ENCODE peak calls at places on chromosomes 3 and 15, in five cellular contexts. One of them, this sample, is unnamed.

GRCh38 chr3:183503738-183504137 is 51.8 kb downstream of the KLHL6 start:
- DNase-seq in activated CD8-positive, alpha-beta memory T cell treated with anti-CD3 and anti-CD28 coated beads, Interleukin-2, amount 10 ng/mL, durations not matched to agents 7 days and 5 days: peak; percentile 15
- DNase-seq in SHP77 treated with DMSO at 0.1 percent for 48 hours: no peak
- DNase-seq in dermis microvascular lymphatic vessel endothelial cell: peak; percentile 18
- DNase-seq in LoVo: no peak
- DNase-seq in this sample: no peak

GRCh38 chr3:55885721-55886120 is 398.6 kb upstream of the WNT5A start:
- DNase-seq in activated CD8-positive, alpha-beta memory T cell treated with anti-CD3 and anti-CD28 coated beads, Interleukin-2, amount 10 ng/mL, durations not matched to agents 7 days and 5 days: no peak
- DNase-seq in SHP77 treated with DMSO at 0.1 percent for 48 hours: no peak
- DNase-seq in dermis microvascular lymphatic vessel endothelial cell: no peak
- DNase-seq in LoVo: peak; percentile 23
- DNase-seq in this sample: no peak

GRCh38 chr3:66215106-66215505 is 5.7 kb upstream of the SLC25A26 start:
- DNase-seq in activated CD8-positive, alpha-beta memory T cell treated with anti-CD3 and anti-CD28 coated beads, Interleukin-2, amount 10 ng/mL, durations not matched to agents 7 days and 5 days: no peak
- DNase-seq in SHP77 treated with DMSO at 0.1 percent for 48 hours: no peak
- DNase-seq in dermis microvascular lymphatic vessel endothelial cell: no peak
- DNase-seq in LoVo: no peak
- DNase-seq in this sample: no peak

GRCh38 chr15:83063555-83063954 is 3.5 kb downstream of the BTBD1 start:
- DNase-seq in activated CD8-positive, alpha-beta memory T cell treated with anti-CD3 and anti-CD28 coated beads, Interleukin-2, amount 10 ng/mL, durations not matched to agents 7 days and 5 days: no peak
- DNase-seq in SHP77 treated with DMSO at 0.1 percent for 48 hours: no peak
- DNase-seq in dermis microvascular lymphatic vessel endothelial cell: no peak
- DNase-seq in LoVo: no peak
- DNase-seq in this sample: no peak

GRCh38 chr15:55494927-55495326 is 13.1 kb downstream of the DNAAF4 start:
- DNase-seq in activated CD8-positive, alpha-beta memory T cell treated with anti-CD3 and anti-CD28 coated beads, Interleukin-2, amount 10 ng/mL, durations not matched to agents 7 days and 5 days: no peak
- DNase-seq in SHP77 treated with DMSO at 0.1 percent for 48 hours: no peak
- DNase-seq in dermis microvascular lymphatic vessel endothelial cell: peak; percentile 56
- DNase-seq in LoVo: no peak
- DNase-seq in this sample: no peak

GRCh38 chr3:64259646-64260045 is 34.4 kb upstream of the PRICKLE2 start:
- DNase-seq in activated CD8-positive, alpha-beta memory T cell treated with anti-CD3 and anti-CD28 coated beads, Interleukin-2, amount 10 ng/mL, durations not matched to agents 7 days and 5 days: no peak
- DNase-seq in SHP77 treated with DMSO at 0.1 percent for 48 hours: no peak
- DNase-seq in dermis microvascular lymphatic vessel endothelial cell: no peak
- DNase-seq in LoVo: no peak
- DNase-seq in this sample: no peak

GRCh38 chr15:38698215-38698614 is 133.6 kb upstream of the RASGRP1 start:
- DNase-seq in activated CD8-positive, alpha-beta memory T cell treated with anti-CD3 and anti-CD28 coated beads, Interleukin-2, amount 10 ng/mL, durations not matched to agents 7 days and 5 days: peak; percentile 69
- DNase-seq in SHP77 treated with DMSO at 0.1 percent for 48 hours: no peak
- DNase-seq in dermis microvascular lymphatic vessel endothelial cell: no peak
- DNase-seq in LoVo: no peak
- DNase-seq in this sample: no peak

GRCh38 chr3:141660598-141660947 is 77.5 kb upstream of the RNF7 start:
- DNase-seq in activated CD8-positive, alpha-beta memory T cell treated with anti-CD3 and anti-CD28 coated beads, Interleukin-2, amount 10 ng/mL, durations not matched to agents 7 days and 5 days: no peak
- DNase-seq in SHP77 treated with DMSO at 0.1 percent for 48 hours: no peak
- DNase-seq in dermis microvascular lymphatic vessel endothelial cell: no peak
- DNase-seq in LoVo: no peak
- DNase-seq in this sample: no peak

GRCh38 chr3:36911990-36912804 is 32.7 kb downstream of the TRANK1 start:
- DNase-seq in activated CD8-positive, alpha-beta memory T cell treated with anti-CD3 and anti-CD28 coated beads, Interleukin-2, amount 10 ng/mL, durations not matched to agents 7 days and 5 days: peak; percentile 67
- DNase-seq in SHP77 treated with DMSO at 0.1 percent for 48 hours: no peak
- DNase-seq in dermis microvascular lymphatic vessel endothelial cell: peak; percentile 23
- DNase-seq in LoVo: peak; percentile 59
- DNase-seq in this sample: peak; percentile 24

GRCh38 chr15:29835301-29835700 is 13.0 kb upstream of the TJP1 start:
- DNase-seq in activated CD8-positive, alpha-beta memory T cell treated with anti-CD3 and anti-CD28 coated beads, Interleukin-2, amount 10 ng/mL, durations not matched to agents 7 days and 5 days: no peak
- DNase-seq in SHP77 treated with DMSO at 0.1 percent for 48 hours: no peak
- DNase-seq in dermis microvascular lymphatic vessel endothelial cell: peak; percentile 58
- DNase-seq in LoVo: no peak
- DNase-seq in this sample: no peak

GRCh38 chr3:197420115-197420514 is 121.7 kb upstream of the DLG1 start:
- DNase-seq in activated CD8-positive, alpha-beta memory T cell treated with anti-CD3 and anti-CD28 coated beads, Interleukin-2, amount 10 ng/mL, durations not matched to agents 7 days and 5 days: no peak
- DNase-seq in SHP77 treated with DMSO at 0.1 percent for 48 hours: no peak
- DNase-seq in dermis microvascular lymphatic vessel endothelial cell: peak; percentile 62
- DNase-seq in LoVo: no peak
- DNase-seq in this sample: no peak

GRCh38 chr3:146865175-146865755 is 260.1 kb upstream of the PLSCR5 start:
- DNase-seq in activated CD8-positive, alpha-beta memory T cell treated with anti-CD3 and anti-CD28 coated beads, Interleukin-2, amount 10 ng/mL, durations not matched to agents 7 days and 5 days: no peak
- DNase-seq in SHP77 treated with DMSO at 0.1 percent for 48 hours: no peak
- DNase-seq in dermis microvascular lymphatic vessel endothelial cell: no peak
- DNase-seq in LoVo: no peak
- DNase-seq in this sample: no peak

GRCh38 chr3:11954312-11954934 is 49.8 kb upstream of the SYN2 start:
- DNase-seq in activated CD8-positive, alpha-beta memory T cell treated with anti-CD3 and anti-CD28 coated beads, Interleukin-2, amount 10 ng/mL, durations not matched to agents 7 days and 5 days: no peak
- DNase-seq in SHP77 treated with DMSO at 0.1 percent for 48 hours: peak; percentile 50
- DNase-seq in dermis microvascular lymphatic vessel endothelial cell: no peak
- DNase-seq in LoVo: no peak
- DNase-seq in this sample: no peak

GRCh38 chr3:181711325-181712135 is at the start of gene SOX2:
- DNase-seq in activated CD8-positive, alpha-beta memory T cell treated with anti-CD3 and anti-CD28 coated beads, Interleukin-2, amount 10 ng/mL, durations not matched to agents 7 days and 5 days: no peak
- DNase-seq in SHP77 treated with DMSO at 0.1 percent for 48 hours: peak; percentile 91
- DNase-seq in dermis microvascular lymphatic vessel endothelial cell: peak; percentile 73
- DNase-seq in LoVo: peak; percentile 77
- DNase-seq in this sample: peak; percentile 33

GRCh38 chr3:38576131-38577088 is 73.1 kb downstream of the SCN5A start:
- DNase-seq in activated CD8-positive, alpha-beta memory T cell treated with anti-CD3 and anti-CD28 coated beads, Interleukin-2, amount 10 ng/mL, durations not matched to agents 7 days and 5 days: peak; percentile 14
- DNase-seq in SHP77 treated with DMSO at 0.1 percent for 48 hours: no peak
- DNase-seq in dermis microvascular lymphatic vessel endothelial cell: no peak
- DNase-seq in LoVo: no peak
- DNase-seq in this sample: no peak

GRCh38 chr3:149162007-149162406 is 32.6 kb downstream of the HPS3 start:
- DNase-seq in activated CD8-positive, alpha-beta memory T cell treated with anti-CD3 and anti-CD28 coated beads, Interleukin-2, amount 10 ng/mL, durations not matched to agents 7 days and 5 days: no peak
- DNase-seq in SHP77 treated with DMSO at 0.1 percent for 48 hours: no peak
- DNase-seq in dermis microvascular lymphatic vessel endothelial cell: no peak
- DNase-seq in LoVo: no peak
- DNase-seq in this sample: no peak

GRCh38 chr15:99749386-99749785 is 16.1 kb upstream of the LYSMD4 start:
- DNase-seq in activated CD8-positive, alpha-beta memory T cell treated with anti-CD3 and anti-CD28 coated beads, Interleukin-2, amount 10 ng/mL, durations not matched to agents 7 days and 5 days: no peak
- DNase-seq in SHP77 treated with DMSO at 0.1 percent for 48 hours: no peak
- DNase-seq in dermis microvascular lymphatic vessel endothelial cell: peak; percentile 39
- DNase-seq in LoVo: no peak
- DNase-seq in this sample: no peak

GRCh38 chr3:173618148-173618547 is 220.6 kb downstream of the NLGN1 start:
- DNase-seq in activated CD8-positive, alpha-beta memory T cell treated with anti-CD3 and anti-CD28 coated beads, Interleukin-2, amount 10 ng/mL, durations not matched to agents 7 days and 5 days: no peak
- DNase-seq in SHP77 treated with DMSO at 0.1 percent for 48 hours: no peak
- DNase-seq in dermis microvascular lymphatic vessel endothelial cell: no peak
- DNase-seq in LoVo: no peak
- DNase-seq in this sample: no peak

GRCh38 chr3:44913868-44914468 is 39.6 kb downstream of the TGM4 start:
- DNase-seq in activated CD8-positive, alpha-beta memory T cell treated with anti-CD3 and anti-CD28 coated beads, Interleukin-2, amount 10 ng/mL, durations not matched to agents 7 days and 5 days: peak; percentile 68
- DNase-seq in SHP77 treated with DMSO at 0.1 percent for 48 hours: peak; percentile 22
- DNase-seq in dermis microvascular lymphatic vessel endothelial cell: peak; percentile 78
- DNase-seq in LoVo: peak; percentile 68
- DNase-seq in this sample: peak; percentile 82

GRCh38 chr3:146130881-146131371 is 30.1 kb downstream of the PLOD2 start:
- DNase-seq in activated CD8-positive, alpha-beta memory T cell treated with anti-CD3 and anti-CD28 coated beads, Interleukin-2, amount 10 ng/mL, durations not matched to agents 7 days and 5 days: no peak
- DNase-seq in SHP77 treated with DMSO at 0.1 percent for 48 hours: no peak
- DNase-seq in dermis microvascular lymphatic vessel endothelial cell: no peak
- DNase-seq in LoVo: no peak
- DNase-seq in this sample: no peak

GRCh38 chr3:148178508-148178907 is 519.2 kb upstream of the AGTR1 start:
- DNase-seq in activated CD8-positive, alpha-beta memory T cell treated with anti-CD3 and anti-CD28 coated beads, Interleukin-2, amount 10 ng/mL, durations not matched to agents 7 days and 5 days: no peak
- DNase-seq in SHP77 treated with DMSO at 0.1 percent for 48 hours: peak; percentile 31
- DNase-seq in dermis microvascular lymphatic vessel endothelial cell: peak; percentile 21
- DNase-seq in LoVo: peak; percentile 5
- DNase-seq in this sample: no peak

GRCh38 chr3:184314700-184315505 is 497 bp downstream of the EIF4G1 start:
- DNase-seq in activated CD8-positive, alpha-beta memory T cell treated with anti-CD3 and anti-CD28 coated beads, Interleukin-2, amount 10 ng/mL, durations not matched to agents 7 days and 5 days: peak; percentile 65
- DNase-seq in SHP77 treated with DMSO at 0.1 percent for 48 hours: no peak
- DNase-seq in dermis microvascular lymphatic vessel endothelial cell: peak; percentile 90
- DNase-seq in LoVo: no peak
- DNase-seq in this sample: peak; percentile 84

GRCh38 chr3:51340989-51341636 is 44.0 kb upstream of the MANF start:
- DNase-seq in activated CD8-positive, alpha-beta memory T cell treated with anti-CD3 and anti-CD28 coated beads, Interleukin-2, amount 10 ng/mL, durations not matched to agents 7 days and 5 days: no peak
- DNase-seq in SHP77 treated with DMSO at 0.1 percent for 48 hours: no peak
- DNase-seq in dermis microvascular lymphatic vessel endothelial cell: peak; percentile 58
- DNase-seq in LoVo: no peak
- DNase-seq in this sample: no peak

GRCh38 chr3:118987466-118987865 is 47.2 kb downstream of the IGSF11 start:
- DNase-seq in activated CD8-positive, alpha-beta memory T cell treated with anti-CD3 and anti-CD28 coated beads, Interleukin-2, amount 10 ng/mL, durations not matched to agents 7 days and 5 days: no peak
- DNase-seq in SHP77 treated with DMSO at 0.1 percent for 48 hours: no peak
- DNase-seq in dermis microvascular lymphatic vessel endothelial cell: no peak
- DNase-seq in LoVo: no peak
- DNase-seq in this sample: no peak

GRCh38 chr3:143328459-143328858 is 208.9 kb downstream of the CHST2 start:
- DNase-seq in activated CD8-positive, alpha-beta memory T cell treated with anti-CD3 and anti-CD28 coated beads, Interleukin-2, amount 10 ng/mL, durations not matched to agents 7 days and 5 days: no peak
- DNase-seq in SHP77 treated with DMSO at 0.1 percent for 48 hours: no peak
- DNase-seq in dermis microvascular lymphatic vessel endothelial cell: no peak
- DNase-seq in LoVo: no peak
- DNase-seq in this sample: no peak

GRCh38 chr3:126179825-126180476 is 435 bp downstream of the ALDH1L1 start:
- DNase-seq in activated CD8-positive, alpha-beta memory T cell treated with anti-CD3 and anti-CD28 coated beads, Interleukin-2, amount 10 ng/mL, durations not matched to agents 7 days and 5 days: no peak
- DNase-seq in SHP77 treated with DMSO at 0.1 percent for 48 hours: no peak
- DNase-seq in dermis microvascular lymphatic vessel endothelial cell: no peak
- DNase-seq in LoVo: no peak
- DNase-seq in this sample: no peak

GRCh38 chr15:25766421-25766820 is 96.7 kb downstream of the ATP10A start:
- DNase-seq in activated CD8-positive, alpha-beta memory T cell treated with anti-CD3 and anti-CD28 coated beads, Interleukin-2, amount 10 ng/mL, durations not matched to agents 7 days and 5 days: no peak
- DNase-seq in SHP77 treated with DMSO at 0.1 percent for 48 hours: no peak
- DNase-seq in dermis microvascular lymphatic vessel endothelial cell: no peak
- DNase-seq in LoVo: no peak
- DNase-seq in this sample: no peak

GRCh38 chr15:34336947-34337556 is 529 bp downstream of the SLC12A6 start:
- DNase-seq in activated CD8-positive, alpha-beta memory T cell treated with anti-CD3 and anti-CD28 coated beads, Interleukin-2, amount 10 ng/mL, durations not matched to agents 7 days and 5 days: peak; percentile 61
- DNase-seq in SHP77 treated with DMSO at 0.1 percent for 48 hours: no peak
- DNase-seq in dermis microvascular lymphatic vessel endothelial cell: no peak
- DNase-seq in LoVo: no peak
- DNase-seq in this sample: no peak

GRCh38 chr3:162217603-162218002 is 721.0 kb downstream of the OTOL1 start:
- DNase-seq in activated CD8-positive, alpha-beta memory T cell treated with anti-CD3 and anti-CD28 coated beads, Interleukin-2, amount 10 ng/mL, durations not matched to agents 7 days and 5 days: no peak
- DNase-seq in SHP77 treated with DMSO at 0.1 percent for 48 hours: no peak
- DNase-seq in dermis microvascular lymphatic vessel endothelial cell: no peak
- DNase-seq in LoVo: no peak
- DNase-seq in this sample: no peak

GRCh38 chr3:15330031-15330596 is 2.3 kb downstream of the SH3BP5 start:
- DNase-seq in activated CD8-positive, alpha-beta memory T cell treated with anti-CD3 and anti-CD28 coated beads, Interleukin-2, amount 10 ng/mL, durations not matched to agents 7 days and 5 days: no peak
- DNase-seq in SHP77 treated with DMSO at 0.1 percent for 48 hours: no peak
- DNase-seq in dermis microvascular lymphatic vessel endothelial cell: peak; percentile 45
- DNase-seq in LoVo: no peak
- DNase-seq in this sample: no peak

GRCh38 chr3:138479355-138479964 is 45.0 kb downstream of the ESYT3 start:
- DNase-seq in activated CD8-positive, alpha-beta memory T cell treated with anti-CD3 and anti-CD28 coated beads, Interleukin-2, amount 10 ng/mL, durations not matched to agents 7 days and 5 days: peak; percentile 62
- DNase-seq in SHP77 treated with DMSO at 0.1 percent for 48 hours: no peak
- DNase-seq in dermis microvascular lymphatic vessel endothelial cell: peak; percentile 45
- DNase-seq in LoVo: no peak
- DNase-seq in this sample: peak; percentile 41

GRCh38 chr3:58051196-58051595 is 43.0 kb downstream of the FLNB start:
- DNase-seq in activated CD8-positive, alpha-beta memory T cell treated with anti-CD3 and anti-CD28 coated beads, Interleukin-2, amount 10 ng/mL, durations not matched to agents 7 days and 5 days: no peak
- DNase-seq in SHP77 treated with DMSO at 0.1 percent for 48 hours: no peak
- DNase-seq in dermis microvascular lymphatic vessel endothelial cell: no peak
- DNase-seq in LoVo: no peak
- DNase-seq in this sample: no peak

GRCh38 chr3:64911138-64911537 is 223.3 kb upstream of the ADAMTS9 start:
- DNase-seq in activated CD8-positive, alpha-beta memory T cell treated with anti-CD3 and anti-CD28 coated beads, Interleukin-2, amount 10 ng/mL, durations not matched to agents 7 days and 5 days: no peak
- DNase-seq in SHP77 treated with DMSO at 0.1 percent for 48 hours: no peak
- DNase-seq in dermis microvascular lymphatic vessel endothelial cell: no peak
- DNase-seq in LoVo: no peak
- DNase-seq in this sample: no peak